ENCODE peak calls at places on chromosomes 2 and 18, in ten cellular contexts. X, M, Y, R, O, L, N, F, S and V are unnamed samples.

GRCh38 chr2:164151518-164151917 is 415.7 kb upstream of the FIGN start:
- DNase-seq in X (no peak), M (no peak), Y (no peak), R (no peak), O (no peak), L (no peak), N (no peak), F (peak; percentile 63), S (no peak), V (no peak)

GRCh38 chr18:45856526-45856925 is 31.1 kb downstream of the SIGLEC15 start:
- DNase-seq in X (no peak), M (no peak), Y (no peak), R (no peak), O (no peak), L (peak; percentile 25), N (no peak), F (no peak), S (peak; percentile 77), V (no peak)

GRCh38 chr2:229511524-229511923 is 202.8 kb downstream of the DNER start:
- DNase-seq in X (no peak), M (no peak), Y (no peak), R (no peak), O (no peak), L (no peak), N (no peak), F (no peak), S (no peak), V (no peak)

GRCh38 chr18:70288851-70289328 is at the start of gene SOCS6:
- DNase-seq in X (no peak), M (no peak), Y (no peak), R (peak; percentile 38), O (peak; percentile 89), L (no peak), N (peak; percentile 26), F (peak; percentile 73), S (peak; percentile 79), V (no peak)

GRCh38 chr2:100278986-100279385 is 43.3 kb downstream of the LONRF2 start:
- DNase-seq in X (no peak), M (no peak), Y (no peak), R (no peak), O (no peak), L (no peak), N (no peak), F (no peak), S (no peak), V (no peak)

GRCh38 chr2:230677182-230677946 is 35.3 kb upstream of the CAB39 start:
- DNase-seq in X (peak; percentile 50), M (no peak), Y (no peak), R (no peak), O (no peak), L (no peak), N (no peak), F (no peak), S (peak; percentile 69), V (no peak)

GRCh38 chr2:85457877-85458316 is 39.4 kb downstream of the SH2D6 start:
- DNase-seq in X (no peak), M (no peak), Y (no peak), R (no peak), O (no peak), L (peak; percentile 27), N (no peak), F (no peak), S (peak; percentile 75), V (peak; percentile 67)

GRCh38 chr2:176999331-176999730 is 213.3 kb upstream of the HNRNPA3 start:
- DNase-seq in X (no peak), M (no peak), Y (no peak), R (no peak), O (no peak), L (no peak), N (no peak), F (no peak), S (peak; percentile 67), V (no peak)

GRCh38 chr2:174051741-174052638 is 86.8 kb upstream of the SP3 start:
- DNase-seq in X (peak; percentile 53), M (peak; percentile 73), Y (no peak), R (peak; percentile 43), O (no peak), L (no peak), N (no peak), F (peak; percentile 49), S (peak; percentile 76), V (no peak)

GRCh38 chr2:120885311-120885710 is 149.6 kb downstream of the GLI2 start:
- DNase-seq in X (no peak), M (no peak), Y (no peak), R (no peak), O (no peak), L (no peak), N (no peak), F (no peak), S (no peak), V (no peak)

GRCh38 chr18:79766308-79766707 is 31.4 kb upstream of the KCNG2 start:
- DNase-seq in X (no peak), M (no peak), Y (no peak), R (no peak), O (peak; percentile 60), L (no peak), N (no peak), F (no peak), S (no peak), V (no peak)

GRCh38 chr2:31563273-31563839 is 17.4 kb downstream of the SRD5A2 start:
- DNase-seq in X (no peak), M (no peak), Y (no peak), R (no peak), O (no peak), L (no peak), N (no peak), F (no peak), S (peak; percentile 32), V (no peak)

GRCh38 chr2:222919841-222920609 is 59.2 kb downstream of the ACSL3 start:
- DNase-seq in X (peak; percentile 32), M (no peak), Y (no peak), R (no peak), O (no peak), L (peak; percentile 83), N (no peak), F (no peak), S (peak; percentile 95), V (no peak)

GRCh38 chr2:209688388-209688787 is 83.2 kb upstream of the UNC80 start:
- DNase-seq in X (no peak), M (no peak), Y (no peak), R (no peak), O (no peak), L (no peak), N (no peak), F (no peak), S (peak; percentile 62), V (no peak)